ENCODE peak calls at places on chromosomes 3 and 15, in four cellular contexts. B is trophoblast cell, H is H1, W is neuronal stem cell. J is an unnamed sample.

GRCh38 chr3:29618395-29619291 is 337.8 kb downstream of the RBMS3 start:
- DNase-seq in B (no peak), H (no peak), W (no peak), J (peak)

GRCh38 chr3:38585791-38586420 is 63.6 kb downstream of the SCN5A start:
- DNase-seq in B (no peak), H (no peak), W (no peak), J (no peak)

GRCh38 chr3:61417352-61417751 is 144.0 kb upstream of the PTPRG start:
- DNase-seq in B (no peak), H (no peak), W (no peak), J (no peak)

GRCh38 chr3:127999509-128000106 is 52.6 kb upstream of the SEC61A1 start:
- DNase-seq in B (no peak), H (no peak), W (no peak), J (no peak)

GRCh38 chr3:194809382-194809781 is 123.7 kb downstream of the FAM43A start:
- DNase-seq in B (no peak), H (no peak), W (no peak), J (no peak)

GRCh38 chr3:85516146-85516545 is 557.4 kb downstream of the CADM2 start:
- DNase-seq in B (no peak), H (no peak), W (no peak), J (no peak)

GRCh38 chr3:180802837-180803236 is 109.6 kb upstream of the FXR1 start:
- DNase-seq in B (no peak), H (no peak), W (peak), J (peak)

GRCh38 chr3:76026379-76026778 is 241.0 kb upstream of the ZNF717 start:
- DNase-seq in B (no peak), H (no peak), W (no peak), J (peak)

GRCh38 chr3:159804726-159805410 is 183.8 kb upstream of the IL12A start:
- DNase-seq in B (peak), H (peak), W (peak), J (peak)

GRCh38 chr3:37237252-37237651 is 62.9 kb upstream of the LRRFIP2 start:
- DNase-seq in B (no peak), H (no peak), W (no peak), J (peak)

GRCh38 chr15:27486036-27486435 is 515.1 kb downstream of the GABRG3 start:
- DNase-seq in B (no peak), H (no peak), W (no peak), J (no peak)

GRCh38 chr3:20394243-20394642 is 208.2 kb upstream of the SGO1 start:
- DNase-seq in B (no peak), H (no peak), W (no peak), J (no peak)

GRCh38 chr3:72144773-72145505 is 360.0 kb upstream of the PROK2 start:
- DNase-seq in B (no peak), H (no peak), W (no peak), J (no peak)

GRCh38 chr15:77975332-77976119 is 102.0 kb downstream of the TBC1D2B start:
- DNase-seq in B (no peak), H (no peak), W (no peak), J (no peak)

GRCh38 chr3:2198880-2199279 is 100.2 kb downstream of the CNTN4 start:
- DNase-seq in B (no peak), H (no peak), W (no peak), J (no peak)

GRCh38 chr15:49847937-49848823 is 227.3 kb downstream of the DTWD1 start:
- DNase-seq in B (no peak), H (no peak), W (no peak), J (peak)
- H3K4me3 ChIP-seq in B (no peak), H (no peak), W (no peak), J (no peak)

GRCh38 chr3:46559030-46559704 is 6.9 kb downstream of the LRRC2 start:
- DNase-seq in B (no peak), H (no peak), W (no peak), J (peak)

GRCh38 chr3:46561511-46561910 is 4.6 kb downstream of the LRRC2 start:
- DNase-seq in B (no peak), H (no peak), W (no peak), J (no peak)

GRCh38 chr3:46561951-46562350 is 4.2 kb downstream of the LRRC2 start:
- DNase-seq in B (no peak), H (no peak), W (no peak), J (peak)

GRCh38 chr3:46557814-46558183 is 8.3 kb downstream of the LRRC2 start:
- DNase-seq in B (no peak), H (no peak), W (no peak), J (no peak)

DNA sequence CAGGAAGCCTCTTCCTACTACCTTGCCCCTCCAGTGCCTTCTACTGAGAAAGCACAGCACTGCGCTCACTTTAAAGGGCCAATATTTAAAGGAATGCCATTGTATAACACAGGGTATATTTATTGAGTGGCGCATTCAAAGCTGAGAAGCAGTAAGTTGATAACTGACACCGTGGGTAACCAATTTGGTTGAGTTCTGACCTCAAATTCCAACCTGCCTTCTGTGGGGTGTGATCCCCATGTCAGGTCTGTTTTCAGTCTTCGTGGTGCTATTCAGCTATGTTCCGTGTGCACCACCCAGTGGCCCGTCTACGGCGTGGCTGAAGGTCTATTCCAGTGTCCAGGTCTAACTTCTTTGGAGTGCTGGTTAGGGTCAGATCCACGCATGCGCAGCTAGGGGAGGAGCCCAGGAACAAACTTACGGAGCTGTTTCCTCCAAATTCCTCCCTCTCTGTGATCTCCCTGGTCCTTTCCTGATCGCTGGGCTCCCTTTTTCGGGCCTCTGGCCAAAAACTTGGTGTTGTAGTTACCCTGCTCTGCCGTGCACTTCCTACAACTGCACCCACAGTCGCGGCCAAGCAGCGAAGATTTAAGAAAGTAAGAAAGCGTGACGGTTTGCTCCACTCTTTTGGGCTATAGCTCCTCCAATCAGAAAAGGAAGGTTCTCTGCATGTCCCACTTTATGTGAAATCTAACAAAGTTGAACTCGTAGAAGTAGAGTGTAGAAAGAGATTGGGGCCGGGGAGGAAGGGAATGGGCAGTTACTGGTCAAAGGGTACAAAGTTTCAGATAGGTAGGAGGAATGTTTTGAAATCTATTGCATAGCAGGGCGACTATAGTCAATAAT is 7.7 kb downstream of the LRRC2 start:
- DNase-seq in B (peak), H (no peak), W (no peak), J (peak)
- H2BK120ac ChIP-seq in B (no peak), H (no peak), W (no peak), J (peak)

DNA sequence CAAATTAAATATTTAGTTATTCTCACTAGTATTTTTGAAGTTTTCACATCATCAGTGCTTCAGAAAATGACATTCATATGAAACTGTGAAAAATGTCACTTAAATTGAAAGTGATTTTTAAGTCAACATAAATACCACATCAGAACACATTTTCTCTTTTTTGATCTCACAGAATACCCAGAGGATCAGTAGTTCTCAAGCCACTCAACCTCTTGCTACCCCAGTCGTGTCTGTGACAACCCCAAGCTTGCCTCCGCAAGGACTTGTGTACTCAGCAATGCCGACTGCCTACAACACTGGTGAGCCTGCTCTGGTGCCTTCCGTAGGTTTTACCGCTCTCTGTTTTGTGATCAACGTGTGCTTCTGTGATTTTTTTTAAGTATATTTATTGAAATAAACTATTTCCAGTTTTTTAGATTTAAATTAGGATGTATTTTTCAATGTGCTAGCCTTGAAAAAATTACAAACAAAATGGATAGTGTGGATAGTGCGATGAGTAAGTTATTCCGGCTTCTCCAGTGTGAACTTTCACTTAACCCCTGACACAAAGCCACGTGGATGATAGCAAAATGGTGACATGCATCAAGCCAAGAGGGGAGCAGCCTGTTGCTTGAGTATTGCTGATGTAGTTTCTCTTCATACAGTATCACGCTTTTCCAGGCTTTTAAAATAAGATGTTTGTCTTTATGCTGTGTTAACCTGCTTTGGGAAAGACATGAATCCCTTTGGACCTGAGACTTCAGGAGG is 26.5 kb downstream of the LYSMD4 start:
- DNase-seq in B (no peak), H (no peak), W (no peak), J (no peak)
- H3K9ac ChIP-seq in B (no peak), H (no peak), W (no peak), J (no peak)

GRCh38 chr15:75460646-75461045 is 9.2 kb upstream of the SIN3A start:
- DNase-seq in B (no peak), H (no peak), W (no peak), J (no peak)
- H3K4me3 ChIP-seq in B (no peak), H (no peak), W (no peak), J (no peak)